ENCODE peak calls at places on chromosome 1, in six cellular contexts. T, R, B, O, N and X are unnamed samples.

GRCh38 chr1:33429332-33429731 is 1.6 kb downstream of the PHC2 start:
- DNase-seq in T (no peak), R (peak; percentile 39), B (no peak), O (no peak), N (no peak), X (no peak)

GRCh38 chr1:212473729-212474128 is 41.0 kb downstream of the NENF start:
- DNase-seq in T (no peak), R (no peak), B (no peak), O (no peak), N (no peak), X (no peak)

GRCh38 chr1:25861316-25862286 is 2.3 kb upstream of the AUNIP start:
- DNase-seq in T (peak; percentile 82), R (no peak), B (no peak), O (no peak), N (peak; percentile 51), X (no peak)

GRCh38 chr1:157357111-157357510 is 195.2 kb downstream of the FCRL5 start:
- DNase-seq in T (no peak), R (no peak), B (no peak), O (no peak), N (no peak), X (no peak)

GRCh38 chr1:12405325-12406217 is 175.7 kb downstream of the VPS13D start:
- DNase-seq in T (peak; percentile 82), R (peak; percentile 63), B (peak; percentile 34), O (no peak), N (peak; percentile 51), X (no peak)

GRCh38 chr1:63615809-63616420 is 22.7 kb downstream of the PGM1 start:
- DNase-seq in T (peak; percentile 67), R (peak; percentile 86), B (peak; percentile 60), O (peak; percentile 55), N (peak; percentile 69), X (peak; percentile 70)

GRCh38 chr1:19357299-19357698 is 45.2 kb downstream of the SLC66A1 start:
- DNase-seq in T (no peak), R (no peak), B (no peak), O (no peak), N (no peak), X (no peak)

GRCh38 chr1:223747838-223748335 is 35.5 kb downstream of the CAPN2 start:
- DNase-seq in T (no peak), R (no peak), B (peak; percentile 61), O (no peak), N (no peak), X (no peak)

GRCh38 chr1:2468540-2468939 is 7.5 kb upstream of the PLCH2 start:
- DNase-seq in T (no peak), R (no peak), B (peak; percentile 37), O (no peak), N (no peak), X (no peak)

GRCh38 chr1:71843023-71843422 is 439.3 kb downstream of the NEGR1 start:
- DNase-seq in T (no peak), R (no peak), B (no peak), O (peak; percentile 27), N (no peak), X (no peak)

GRCh38 chr1:147185442-147185841 is 13.2 kb upstream of the PRKAB2 start:
- DNase-seq in T (no peak), R (peak; percentile 9), B (no peak), O (no peak), N (no peak), X (no peak)

GRCh38 chr1:43307458-43308158 is 6.8 kb downstream of the TIE1 start:
- DNase-seq in T (no peak), R (no peak), B (no peak), O (no peak), N (no peak), X (no peak)

GRCh38 chr1:20731057-20731991 is 1.2 kb downstream of the SH2D5 start:
- DNase-seq in T (no peak), R (no peak), B (no peak), O (peak; percentile 69), N (no peak), X (no peak)

GRCh38 chr1:112264553-112264952 is 131.5 kb upstream of the CTTNBP2NL start:
- DNase-seq in T (no peak), R (no peak), B (no peak), O (no peak), N (no peak), X (no peak)

GRCh38 chr1:56362994-56363770 is 216.2 kb downstream of the PLPP3 start:
- DNase-seq in T (peak; percentile 59), R (no peak), B (no peak), O (peak; percentile 58), N (no peak), X (no peak)

GRCh38 chr1:171754381-171754705 is 12.5 kb upstream of the VAMP4 start:
- DNase-seq in T (no peak), R (peak; percentile 45), B (no peak), O (no peak), N (no peak), X (no peak)

GRCh38 chr1:222892137-222892763 is 77.4 kb downstream of the DISP1 start:
- DNase-seq in T (peak; percentile 36), R (no peak), B (no peak), O (no peak), N (no peak), X (no peak)

GRCh38 chr1:23118957-23119792 is 49.5 kb downstream of the LUZP1 start:
- DNase-seq in T (no peak), R (no peak), B (no peak), O (no peak), N (no peak), X (no peak)

GRCh38 chr1:21721271-21721985 is 52.3 kb upstream of the RAP1GAP start:
- DNase-seq in T (no peak), R (no peak), B (no peak), O (no peak), N (no peak), X (no peak)

GRCh38 chr1:29122987-29123870 is 474 bp downstream of the TMEM200B start:
- DNase-seq in T (no peak), R (peak; percentile 47), B (no peak), O (peak; percentile 65), N (no peak), X (no peak)

GRCh38 chr1:13699936-13700520 is at the start of gene PRDM2:
- DNase-seq in T (no peak), R (peak; percentile 55), B (peak; percentile 38), O (peak; percentile 88), N (peak; percentile 63), X (no peak)

GRCh38 chr1:235831148-235831547 is 35.6 kb downstream of the LYST start:
- DNase-seq in T (no peak), R (no peak), B (peak; percentile 7), O (no peak), N (no peak), X (no peak)

GRCh38 chr1:25989440-25989839 is 8.4 kb downstream of the PAFAH2 start:
- DNase-seq in T (no peak), R (no peak), B (no peak), O (no peak), N (no peak), X (peak; percentile 46)

GRCh38 chr1:165539908-165540307 is 3.9 kb upstream of the LRRC52 start:
- DNase-seq in T (no peak), R (no peak), B (no peak), O (no peak), N (no peak), X (no peak)

GRCh38 chr1:204384636-204385354 is 25.1 kb upstream of the PLEKHA6 start:
- DNase-seq in T (no peak), R (no peak), B (no peak), O (peak; percentile 48), N (no peak), X (no peak)

GRCh38 chr1:113255038-113255727 is 135.1 kb upstream of the MAGI3 start:
- DNase-seq in T (peak; percentile 20), R (peak; percentile 19), B (no peak), O (no peak), N (no peak), X (no peak)

GRCh38 chr1:55631508-55631907 is 416.3 kb upstream of the USP24 start:
- DNase-seq in T (no peak), R (no peak), B (no peak), O (no peak), N (no peak), X (no peak)

DNA sequence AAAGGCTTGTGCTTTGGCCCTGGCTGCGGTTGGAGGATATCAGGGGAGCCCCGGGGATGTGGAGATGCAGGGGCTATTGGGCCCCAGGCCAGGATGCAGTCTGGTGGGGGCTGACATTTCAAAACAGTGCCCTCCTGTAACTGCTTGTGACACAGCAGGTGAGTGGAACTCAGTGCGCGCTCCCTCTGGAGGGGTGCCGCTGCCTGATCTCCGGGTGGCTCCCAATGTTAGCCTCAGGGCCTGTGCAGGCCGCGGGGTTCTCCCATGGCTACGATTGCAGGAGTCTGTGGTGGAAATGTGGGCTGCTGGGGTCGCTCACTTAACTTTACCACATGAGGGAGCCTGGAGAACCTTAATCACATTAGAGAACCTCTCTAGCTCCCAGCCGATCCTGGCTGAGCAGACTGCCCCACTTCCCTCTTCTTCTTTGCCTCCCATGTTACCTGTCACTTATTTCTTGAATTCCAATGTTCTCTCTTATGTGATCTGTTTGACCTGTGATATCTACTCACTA is 163.2 kb downstream of the FMN2 start:
- DNase-seq in T (no peak), R (peak; percentile 41), B (no peak), O (no peak), N (no peak), X (no peak)
- TF ChIP-seq REST in T (no peak), R (no peak), B (no peak), O (no peak), N (no peak), X (no peak)

DNA sequence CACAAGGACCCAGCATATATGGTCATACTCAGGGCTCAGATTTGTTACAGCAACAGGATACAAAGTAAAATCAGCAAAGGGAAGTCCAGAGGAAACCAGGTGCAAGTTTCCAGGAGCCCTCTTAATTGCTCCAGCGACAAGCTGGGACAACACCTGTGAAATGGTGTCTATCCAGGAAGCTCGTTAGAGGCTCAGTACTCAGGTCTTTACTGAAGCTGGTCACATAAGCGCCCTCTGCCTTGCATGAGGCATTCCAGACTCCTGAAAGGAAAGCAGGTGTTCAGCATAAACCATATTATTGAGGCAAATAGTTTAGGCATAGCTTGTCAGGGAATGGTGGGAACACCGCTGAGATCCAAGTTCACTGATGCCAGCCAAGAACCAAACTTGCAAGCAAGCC is 231.0 kb downstream of the SLC35F3 start:
- DNase-seq in T (no peak), R (no peak), B (no peak), O (no peak), N (no peak), X (no peak)
- TF ChIP-seq REST in T (no peak), R (no peak), B (no peak), O (no peak), N (no peak), X (no peak)

GRCh38 chr1:118119111-118119510 is 65.9 kb downstream of the SPAG17 start:
- DNase-seq in T (no peak), R (no peak), B (no peak), O (no peak), N (no peak), X (no peak)
- TF ChIP-seq REST in T (no peak), R (no peak), B (no peak), O (no peak), N (no peak), X (no peak)

DNA sequence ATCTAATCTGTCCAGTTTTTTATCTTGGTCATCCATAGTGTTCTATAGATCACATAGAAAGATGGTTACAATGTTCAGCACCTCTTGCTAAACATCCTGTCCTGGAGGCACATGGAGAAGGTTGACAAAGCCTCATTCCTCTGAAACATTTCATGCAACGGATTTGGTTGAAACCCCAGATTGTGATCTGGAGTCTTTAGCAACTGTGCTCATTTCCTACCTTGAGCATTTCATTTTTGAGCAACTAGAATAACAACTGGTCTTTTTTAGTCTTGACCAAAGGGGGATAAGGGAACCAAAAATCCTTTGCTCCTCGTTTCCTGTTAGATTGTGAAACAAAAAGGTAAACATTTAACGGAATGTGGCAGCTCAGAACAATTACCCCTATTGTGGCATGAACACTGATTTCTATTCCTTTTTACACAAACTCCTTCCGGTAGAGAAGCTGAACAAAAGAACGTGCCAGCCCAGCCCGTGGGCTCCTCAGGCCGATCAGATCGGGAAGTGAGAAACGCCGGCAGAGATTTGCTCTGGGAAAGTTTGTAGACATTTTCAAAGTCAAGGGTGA is 94.7 kb upstream of the ERRFI1 start:
- DNase-seq in T (peak; percentile 98), R (no peak), B (peak; percentile 78), O (no peak), N (no peak), X (no peak)
- TF ChIP-seq REST in T (no peak), R (no peak), B (no peak), O (no peak), N (no peak), X (no peak)